ENCODE peak calls at places on chromosomes 7 and 10, in nine cellular contexts. O is AG04450, L is AG20443, N is HAP-1, B is epithelial cell of prostate, Y is pons, E is ureter, S is fibroblast of gingiva, M is GM20000. F is an unnamed sample.

GRCh38 chr7:157687158-157687557 is 350.4 kb downstream of the DNAJB6 start:
- DNase-seq in O (no peak), L (no peak), N (peak), B (no peak), Y (no peak), E (no peak), S (no peak), M (no peak), F (no peak)

GRCh38 chr7:749121-749520 is 22.0 kb upstream of the PRKAR1B start:
- DNase-seq in O (no peak), L (no peak), N (no peak), B (no peak), Y (no peak), E (no peak), S (no peak), M (no peak), F (peak)

GRCh38 chr10:77405771-77406241 is 231.8 kb downstream of the KCNMA1 start:
- DNase-seq in O (no peak), L (peak), N (peak), B (no peak), Y (no peak), E (peak), S (peak), M (no peak), F (no peak)

GRCh38 chr10:3720228-3721019 is 64.6 kb downstream of the KLF6 start:
- DNase-seq in O (peak), L (peak), N (no peak), B (peak), Y (peak), E (no peak), S (peak), M (no peak), F (no peak)

GRCh38 chr7:143811-144453 is 48.4 kb upstream of the FAM20C start:
- DNase-seq in O (no peak), L (no peak), N (no peak), B (no peak), Y (no peak), E (no peak), S (no peak), M (peak), F (no peak)

GRCh38 chr10:68496072-68496471 is 24.3 kb upstream of the DNA2 start:
- DNase-seq in O (no peak), L (no peak), N (no peak), B (no peak), Y (no peak), E (no peak), S (no peak), M (no peak), F (no peak)

GRCh38 chr10:78954701-78955100 is 114.1 kb upstream of the ZMIZ1 start:
- DNase-seq in O (no peak), L (no peak), N (no peak), B (no peak), Y (no peak), E (no peak), S (no peak), M (no peak), F (no peak)

GRCh38 chr7:41955475-41956243 is 252.8 kb upstream of the INHBA start:
- DNase-seq in O (peak), L (peak), N (peak), B (peak), Y (peak), E (peak), S (peak), M (no peak), F (peak)

GRCh38 chr10:87761892-87762291 is 56.1 kb downstream of the ATAD1 start:
- DNase-seq in O (no peak), L (peak), N (no peak), B (peak), Y (no peak), E (no peak), S (peak), M (peak), F (no peak)

GRCh38 chr10:7192831-7193348 is 217.9 kb downstream of the SFMBT2 start:
- DNase-seq in O (no peak), L (no peak), N (no peak), B (no peak), Y (no peak), E (no peak), S (no peak), M (no peak), F (no peak)

GRCh38 chr7:128155100-128155763 is 85.8 kb upstream of the LEP start:
- DNase-seq in O (no peak), L (peak), N (no peak), B (no peak), Y (no peak), E (no peak), S (no peak), M (no peak), F (no peak)

GRCh38 chr7:148142660-148143248 is 447.8 kb upstream of the C7orf33 start:
- DNase-seq in O (no peak), L (peak), N (peak), B (no peak), Y (peak), E (no peak), S (no peak), M (peak), F (no peak)

GRCh38 chr10:17474595-17474994 is 20.2 kb upstream of the ST8SIA6 start:
- DNase-seq in O (no peak), L (no peak), N (peak), B (no peak), Y (no peak), E (no peak), S (no peak), M (no peak), F (no peak)

GRCh38 chr10:43998021-43998809 is 349.5 kb upstream of the ZNF32 start:
- DNase-seq in O (no peak), L (peak), N (no peak), B (no peak), Y (no peak), E (no peak), S (peak), M (no peak), F (no peak)

GRCh38 chr7:143419880-143420279 is 11.2 kb upstream of the EPHA1 start:
- DNase-seq in O (no peak), L (no peak), N (no peak), B (no peak), Y (no peak), E (peak), S (no peak), M (no peak), F (no peak)

GRCh38 chr7:130219086-130219620 is 11.5 kb downstream of the SSMEM1 start:
- DNase-seq in O (no peak), L (no peak), N (no peak), B (no peak), Y (no peak), E (no peak), S (no peak), M (no peak), F (no peak)

GRCh38 chr7:77657427-77658331 is 38.6 kb upstream of the RSBN1L start:
- DNase-seq in O (no peak), L (no peak), N (peak), B (no peak), Y (peak), E (no peak), S (peak), M (peak), F (no peak)

GRCh38 chr10:118763202-118763988 is 8.6 kb upstream of the CACUL1 start:
- DNase-seq in O (no peak), L (no peak), N (no peak), B (no peak), Y (no peak), E (no peak), S (peak), M (no peak), F (no peak)

GRCh38 chr10:114879541-114880158 is 58.1 kb downstream of the FHIP2A start:
- DNase-seq in O (no peak), L (peak), N (peak), B (no peak), Y (peak), E (no peak), S (peak), M (peak), F (no peak)

GRCh38 chr7:100087055-100087750 is 1.6 kb upstream of the COPS6 start:
- DNase-seq in O (peak), L (peak), N (no peak), B (no peak), Y (no peak), E (no peak), S (peak), M (no peak), F (no peak)

GRCh38 chr7:103594186-103594585 is 148.2 kb upstream of the SLC26A5 start:
- DNase-seq in O (no peak), L (no peak), N (no peak), B (no peak), Y (no peak), E (no peak), S (no peak), M (no peak), F (no peak)

GRCh38 chr10:49751216-49751615 is 10.9 kb downstream of the OGDHL start:
- DNase-seq in O (no peak), L (no peak), N (no peak), B (no peak), Y (no peak), E (no peak), S (no peak), M (no peak), F (no peak)

GRCh38 chr10:54800677-54801480 is at the start of gene PCDH15:
- DNase-seq in O (no peak), L (peak), N (peak), B (no peak), Y (peak), E (no peak), S (no peak), M (no peak), F (no peak)

GRCh38 chr10:64039208-64039607 is 518.0 kb downstream of the REEP3 start:
- DNase-seq in O (no peak), L (no peak), N (no peak), B (no peak), Y (no peak), E (no peak), S (no peak), M (peak), F (no peak)

GRCh38 chr10:76033457-76034196 is 602.2 kb downstream of the LRMDA start:
- DNase-seq in O (no peak), L (peak), N (no peak), B (no peak), Y (no peak), E (no peak), S (peak), M (no peak), F (no peak)

F was measured in chondrocyte.